ENCODE peak calls at places on chromosomes 16 and 17, in four cellular contexts. P is uterus, I is dorsolateral prefrontal cortex, E is tibial nerve. G is an unnamed sample.

GRCh38 chr16:2532494-2533141 is 1.4 kb upstream of the CEMP1 start:
- DNase-seq in P (peak; percentile 73), I (peak; percentile 78), E (peak; percentile 71), G (no peak)

GRCh38 chr17:43717913-43718312 is 40.7 kb downstream of the SOST start:
- DNase-seq in P (no peak), E (no peak), I (no peak), G (no peak)

GRCh38 chr17:65433157-65433556 is 128.3 kb downstream of the AXIN2 start:
- DNase-seq in P (no peak), E (no peak), I (no peak), G (no peak)

GRCh38 chr17:66423436-66423922 is 121.1 kb downstream of the PRKCA start:
- DNase-seq in I (no peak), E (no peak), P (no peak), G (no peak)

GRCh38 chr17:58136669-58137279 is 11.4 kb upstream of the OR4D1 start:
- DNase-seq in P (no peak), E (no peak), I (no peak), G (no peak)

GRCh38 chr17:50094243-50094752 is 853 bp upstream of the PDK2 start:
- DNase-seq in I (peak; percentile 92), E (peak; percentile 95), P (peak; percentile 91), G (peak; percentile 89)

GRCh38 chr16:57639172-57639571 is 10.7 kb downstream of the ADGRG1 start:
- DNase-seq in I (peak; percentile 87), P (no peak), E (no peak), G (peak; percentile 57)

GRCh38 chr16:83713597-83713996 is 94.2 kb upstream of the HSBP1 start:
- DNase-seq in E (no peak), P (no peak), I (no peak), G (no peak)

GRCh38 chr16:77647726-77648125 is 74.6 kb upstream of the NUDT7 start:
- DNase-seq in I (no peak), P (no peak), E (no peak), G (no peak)

GRCh38 chr17:82030470-82031302 is 792 bp upstream of the RAC3 start:
- DNase-seq in I (peak; percentile 89), E (peak; percentile 80), P (peak; percentile 81), G (peak; percentile 92)

GRCh38 chr17:29613371-29613837 is 9.3 kb downstream of the CORO6 start:
- DNase-seq in P (peak; percentile 93), I (peak; percentile 96), E (peak; percentile 96), G (no peak)

GRCh38 chr17:31068291-31068690 is 26.5 kb upstream of the NF1 start:
- DNase-seq in I (no peak), P (no peak), E (peak; percentile 46), G (no peak)

GRCh38 chr17:11899494-11899893 is 97.8 kb downstream of the ZNF18 start:
- DNase-seq in I (no peak), P (peak; percentile 15), E (no peak), G (peak; percentile 24)

GRCh38 chr16:10971560-10971961 is 27.2 kb downstream of the CLEC16A start:
- DNase-seq in I (no peak), E (peak; percentile 88), P (peak; percentile 52), G (no peak)

GRCh38 chr16:53069772-53070171 is 15.0 kb downstream of the CHD9 start:
- DNase-seq in P (no peak), E (no peak), I (no peak), G (no peak)

GRCh38 chr17:61237275-61237674 is 162.4 kb upstream of the TBX2 start:
- DNase-seq in E (no peak), I (no peak), P (no peak), G (no peak)

GRCh38 chr16:84885024-84885910 is 65.5 kb downstream of the CRISPLD2 start:
- DNase-seq in I (peak; percentile 55), E (peak; percentile 31), P (no peak), G (no peak)

GRCh38 chr16:87025681-87026080 is 291.5 kb downstream of the C16orf95 start:
- DNase-seq in I (no peak), P (no peak), E (no peak), G (no peak)

GRCh38 chr16:31253642-31254045 is 6.1 kb upstream of the ITGAM start:
- DNase-seq in I (no peak), P (no peak), E (peak; percentile 28), G (no peak)

GRCh38 chr17:27322690-27323508 is 29.0 kb downstream of the WSB1 start:
- DNase-seq in E (no peak), P (no peak), I (no peak), G (no peak)

GRCh38 chr16:79593074-79593531 is 7.4 kb downstream of the MAF start:
- DNase-seq in I (no peak), E (no peak), P (no peak), G (no peak)

GRCh38 chr16:28192811-28193529 is 18.8 kb downstream of the XPO6 start:
- DNase-seq in E (no peak), I (no peak), P (no peak), G (no peak)

GRCh38 chr17:83113792-83114191 is 34.4 kb downstream of the METRNL start:
- DNase-seq in E (no peak), P (no peak), I (no peak), G (no peak)

GRCh38 chr16:68707341-68708152 is 29.5 kb upstream of the CDH1 start:
- DNase-seq in E (no peak), I (no peak), P (no peak), G (no peak)

GRCh38 chr16:69838417-69838990 is 76.4 kb downstream of the WWP2 start:
- DNase-seq in P (no peak), I (no peak), E (no peak), G (no peak)

GRCh38 chr17:59840329-59840907 is 52.3 kb downstream of the TUBD1 start:
- DNase-seq in E (no peak), I (no peak), P (no peak), G (no peak)

GRCh38 chr16:49596119-49596518 is 222.5 kb downstream of the C16orf78 start:
- DNase-seq in P (no peak), I (peak; percentile 15), E (no peak), G (no peak)

GRCh38 chr17:70405492-70406220 is 236.3 kb downstream of the KCNJ2 start:
- DNase-seq in I (no peak), P (no peak), E (peak; percentile 53), G (no peak)

GRCh38 chr17:6468051-6468790 is 24.0 kb downstream of the PIMREG start:
- DNase-seq in I (no peak), P (no peak), E (no peak), G (no peak)

GRCh38 chr16:57341441-57342303 is 16.9 kb upstream of the CCL22 start:
- DNase-seq in I (no peak), P (no peak), E (peak; percentile 32), G (no peak)

GRCh38 chr16:87555647-87556046 is 46.7 kb upstream of the JPH3 start:
- DNase-seq in I (no peak), P (no peak), E (no peak), G (no peak)

DNA sequence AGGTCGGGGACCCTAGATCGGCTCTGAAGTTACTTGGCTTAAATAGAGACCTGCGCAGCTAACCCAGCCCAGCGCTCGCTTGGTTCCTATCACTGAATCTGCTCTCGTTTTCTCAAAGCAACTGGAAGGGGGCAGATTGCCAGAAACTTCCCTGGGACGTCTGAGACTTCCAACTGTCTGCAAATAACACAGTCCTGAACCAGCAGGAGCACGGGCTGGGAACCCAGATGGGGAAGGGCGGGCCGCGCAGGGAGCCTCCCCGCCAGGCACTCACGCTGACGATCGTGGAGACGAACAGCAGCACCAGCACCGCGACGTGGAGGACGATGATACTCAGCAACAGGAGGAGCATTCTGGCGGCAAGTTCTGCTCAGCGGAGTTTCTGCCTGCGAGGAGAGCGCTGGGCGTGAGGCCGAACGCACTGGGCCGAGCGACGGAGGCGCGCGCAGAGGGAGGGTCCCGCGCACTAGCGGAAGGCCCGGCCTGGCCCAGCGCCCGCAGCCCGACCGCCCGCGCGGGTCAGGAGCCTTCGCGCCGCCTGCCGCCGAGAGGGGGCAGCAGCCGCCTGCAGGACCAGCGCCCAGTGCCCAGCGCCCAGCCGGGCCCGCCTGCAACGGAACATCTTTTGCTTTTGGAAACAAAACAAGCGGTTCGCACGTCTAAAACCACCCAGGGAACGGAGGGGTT is 4.6 kb downstream of the PMP22 start:
- DNase-seq in P (peak; percentile 93), I (peak; percentile 85), E (peak; percentile 83), G (peak; percentile 66)
- TF ChIP-seq CTCF in P (peak; percentile 98), I (peak; percentile 91), E (peak; percentile 93), G (peak; percentile 39)

GRCh38 chr16:4954714-4955113 is 3.4 kb upstream of the SEC14L5 start:
- DNase-seq in P (no peak), I (no peak), E (no peak), G (no peak)

GRCh38 chr16:4957420-4957719 is 760 bp upstream of the SEC14L5 start:
- DNase-seq in E (no peak), P (no peak), I (no peak), G (no peak)

GRCh38 chr16:4960579-4960978 is 2.4 kb downstream of the SEC14L5 start:
- DNase-seq in I (no peak), P (no peak), E (no peak), G (no peak)

GRCh38 chr16:4958510-4959111 is 481 bp downstream of the SEC14L5 start:
- DNase-seq in E (no peak), I (no peak), P (no peak), G (no peak)

DNA sequence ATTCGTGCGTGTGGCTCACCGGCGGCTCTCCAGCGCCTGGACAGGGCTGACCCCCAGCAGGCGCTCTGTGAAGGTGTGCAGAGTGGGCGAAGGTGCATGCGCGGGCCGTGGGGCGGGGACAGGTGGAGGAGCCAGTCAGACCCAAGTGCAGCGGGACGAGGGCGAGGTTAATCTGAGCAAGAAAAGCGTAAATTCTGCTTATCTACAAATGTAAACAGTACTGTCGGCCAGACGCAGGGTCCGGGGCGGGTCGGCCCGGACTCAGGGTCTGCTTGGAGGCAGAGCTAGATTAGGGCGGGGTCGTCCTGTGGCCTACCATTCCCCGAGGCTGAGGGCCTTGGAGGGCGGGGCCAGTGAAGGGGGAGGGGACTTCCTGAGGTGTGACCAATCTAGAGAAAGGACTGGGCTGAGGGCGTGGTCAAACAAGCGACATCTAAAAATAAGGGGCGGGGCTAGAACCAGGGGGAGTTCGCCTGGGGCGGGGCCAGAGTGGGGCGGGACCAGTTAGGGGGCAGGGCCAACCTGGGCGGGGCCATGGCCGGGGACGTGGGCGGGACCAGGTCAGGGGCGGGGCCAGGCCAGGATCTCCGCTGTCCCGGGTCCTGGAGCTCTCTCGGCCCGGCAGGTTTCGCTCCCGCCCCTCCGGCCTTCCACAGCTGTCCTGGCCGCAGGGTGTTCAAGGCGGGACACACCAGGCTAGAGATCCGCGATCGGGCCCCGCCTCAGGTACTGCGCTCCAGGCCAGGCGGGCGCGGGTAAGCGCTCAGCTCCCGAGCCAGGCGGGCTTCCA is at the start of gene SEC14L5:
- DNase-seq in E (peak; percentile 98), I (peak; percentile 97), P (peak; percentile 97), G (peak; percentile 96)
- TF ChIP-seq CTCF in E (no peak), I (no peak), P (no peak), G (no peak)

DNA sequence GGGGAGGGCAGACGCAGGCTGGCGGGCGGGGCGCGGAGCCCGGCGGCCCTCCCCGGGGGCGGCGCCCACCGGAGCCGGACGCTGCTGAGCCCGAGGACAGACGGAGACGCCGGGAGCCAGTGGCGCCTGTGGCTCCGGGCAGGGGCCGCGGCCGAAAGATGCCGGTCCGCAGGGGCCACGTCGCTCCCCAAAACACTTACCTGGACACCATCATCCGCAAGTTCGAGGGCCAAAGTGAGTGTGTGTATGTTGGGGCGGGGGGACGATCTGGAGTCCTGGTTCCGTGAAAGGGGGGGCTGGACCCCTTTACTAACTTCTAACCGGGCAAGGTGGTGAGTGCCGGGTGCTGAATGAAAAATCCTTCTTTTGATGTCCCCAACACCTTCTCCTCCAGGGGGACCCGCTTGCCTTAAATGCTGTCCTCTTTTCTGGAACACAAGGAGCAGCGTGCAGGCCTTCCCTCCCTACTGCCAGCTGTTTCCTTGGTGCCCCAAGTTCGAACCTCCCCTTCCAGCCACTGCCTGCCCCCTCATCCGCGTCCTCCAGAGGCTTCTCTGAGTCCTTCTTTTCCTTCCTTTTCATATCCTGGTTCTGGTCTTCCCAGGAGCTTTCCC is at the start of gene KCNH6:
- DNase-seq in P (no peak), I (no peak), E (no peak), G (no peak)
- TF ChIP-seq CTCF in P (no peak), I (no peak), E (no peak), G (peak; percentile 15)

GRCh38 chr17:35740997-35741931 is 9.8 kb downstream of the RASL10B start:
- DNase-seq in I (no peak), E (no peak), P (no peak), G (no peak)
- TF ChIP-seq CTCF in I (no peak), E (no peak), P (no peak), G (no peak)

G was measured in D721Med.